ENCODE peak calls at places on chromosomes 16 and 17, in four cellular contexts. I is cardiac fibroblast, O is Kasumi-1, E is WERI-Rb-1. H is an unnamed sample.

GRCh38 chr17:40139566-40140058 is 725 bp upstream of the CASC3 start:
- DNase-seq in I (no peak), E (no peak), O (no peak), H (no peak)

GRCh38 chr16:86951831-86952598 is 365.2 kb downstream of the C16orf95 start:
- DNase-seq in O (no peak), E (no peak), I (peak), H (no peak)

GRCh38 chr17:27283057-27283456 is 10.9 kb upstream of the WSB1 start:
- DNase-seq in O (peak), E (no peak), I (no peak), H (no peak)

GRCh38 chr16:80936410-80936809 is 70.3 kb downstream of the CMC2 start:
- DNase-seq in E (no peak), I (peak), O (no peak), H (no peak)

GRCh38 chr16:10949424-10949970 is 5.1 kb downstream of the CLEC16A start:
- DNase-seq in E (no peak), O (peak), I (peak), H (peak)

GRCh38 chr17:31388351-31388750 is 3.1 kb upstream of the RAB11FIP4 start:
- DNase-seq in O (no peak), E (no peak), I (no peak), H (no peak)

GRCh38 chr17:78124081-78124835 is 4.3 kb downstream of the TMC6 start:
- DNase-seq in I (no peak), O (peak), E (no peak), H (no peak)

GRCh38 chr16:27657811-27658210 is 107.9 kb downstream of the KATNIP start:
- DNase-seq in E (no peak), O (no peak), I (no peak), H (no peak)

GRCh38 chr16:87047221-87048037 is 269.8 kb downstream of the C16orf95 start:
- DNase-seq in E (peak), O (no peak), I (no peak), H (no peak)

GRCh38 chr16:25988089-25988488 is 296.3 kb downstream of the HS3ST4 start:
- DNase-seq in E (peak), O (no peak), I (no peak), H (no peak)

GRCh38 chr17:58702045-58702476 is 9.7 kb downstream of the RAD51C start:
- DNase-seq in I (no peak), O (no peak), E (no peak), H (no peak)

GRCh38 chr16:54355251-54355650 is 68.7 kb upstream of the IRX3 start:
- DNase-seq in I (peak), O (no peak), E (no peak), H (peak)

GRCh38 chr17:68783861-68784260 is 171.3 kb downstream of the ABCA8 start:
- DNase-seq in I (no peak), O (no peak), E (no peak), H (no peak)

GRCh38 chr16:17237350-17237944 is 233.3 kb downstream of the XYLT1 start:
- DNase-seq in E (no peak), I (no peak), O (no peak), H (no peak)

GRCh38 chr17:66910651-66911285 is 53.7 kb upstream of the CACNG4 start:
- DNase-seq in O (no peak), E (no peak), I (no peak), H (no peak)

GRCh38 chr17:50076591-50077235 is 18.4 kb upstream of the PDK2 start:
- DNase-seq in I (no peak), E (peak), O (no peak), H (no peak)

GRCh38 chr17:74513987-74514631 is 17.2 kb downstream of the CD300LB start:
- DNase-seq in E (peak), O (peak), I (peak), H (peak)

GRCh38 chr17:32319548-32319905 is 22.4 kb downstream of the C17orf75 start:
- DNase-seq in E (peak), O (peak), I (peak), H (peak)

GRCh38 chr17:44628234-44629188 is 27.8 kb upstream of the MEIOC start:
- DNase-seq in O (no peak), E (peak), I (peak), H (no peak)

GRCh38 chr17:74481621-74482020 is 15.2 kb downstream of the CD300A start:
- DNase-seq in O (no peak), E (no peak), I (no peak), H (no peak)